ENCODE peak calls at places on chromosome 13, in six cellular contexts. L is K562, N is breast epithelium, S is suprapubic skin, G is tibial nerve, K is stomach. P is an unnamed sample.

GRCh38 chr13:40402931-40403412 is 263.5 kb downstream of the FOXO1 start:
- DNase-seq in G (no peak), S (no peak), L (no peak), K (no peak), N (no peak), P (no peak)

GRCh38 chr13:30186644-30187431 is 120.5 kb downstream of the KATNAL1 start:
- DNase-seq in L (no peak), N (no peak), G (no peak), K (no peak), S (no peak), P (no peak)

GRCh38 chr13:63910406-63910957 is 2494.8 kb upstream of the PCDH20 start:
- DNase-seq in G (no peak), S (no peak), L (no peak), N (no peak), K (no peak), P (no peak)

GRCh38 chr13:79830426-79830825 is 349.5 kb downstream of the NDFIP2 start:
- DNase-seq in K (no peak), N (no peak), G (no peak), S (no peak), L (no peak), P (no peak)

GRCh38 chr13:78022164-78022877 is 103.7 kb upstream of the EDNRB start:
- DNase-seq in N (no peak), S (no peak), G (peak; percentile 24), K (peak; percentile 30), L (no peak), P (no peak)

GRCh38 chr13:36131215-36131930 is at the start of gene DCLK1:
- DNase-seq in N (no peak), K (peak; percentile 29), S (peak; percentile 85), G (peak; percentile 60), L (no peak), P (no peak)

GRCh38 chr13:48586591-48587103 is 53.8 kb upstream of the RCBTB2 start:
- DNase-seq in L (no peak), S (no peak), G (no peak), K (peak; percentile 54), N (peak; percentile 59), P (no peak)

GRCh38 chr13:35964764-35965163 is 166.4 kb downstream of the DCLK1 start:
- DNase-seq in K (no peak), G (no peak), N (no peak), L (no peak), S (no peak), P (no peak)

GRCh38 chr13:42696191-42696590 is 85.2 kb upstream of the FAM216B start:
- DNase-seq in S (no peak), K (no peak), N (no peak), G (no peak), L (no peak), P (no peak)

DNA sequence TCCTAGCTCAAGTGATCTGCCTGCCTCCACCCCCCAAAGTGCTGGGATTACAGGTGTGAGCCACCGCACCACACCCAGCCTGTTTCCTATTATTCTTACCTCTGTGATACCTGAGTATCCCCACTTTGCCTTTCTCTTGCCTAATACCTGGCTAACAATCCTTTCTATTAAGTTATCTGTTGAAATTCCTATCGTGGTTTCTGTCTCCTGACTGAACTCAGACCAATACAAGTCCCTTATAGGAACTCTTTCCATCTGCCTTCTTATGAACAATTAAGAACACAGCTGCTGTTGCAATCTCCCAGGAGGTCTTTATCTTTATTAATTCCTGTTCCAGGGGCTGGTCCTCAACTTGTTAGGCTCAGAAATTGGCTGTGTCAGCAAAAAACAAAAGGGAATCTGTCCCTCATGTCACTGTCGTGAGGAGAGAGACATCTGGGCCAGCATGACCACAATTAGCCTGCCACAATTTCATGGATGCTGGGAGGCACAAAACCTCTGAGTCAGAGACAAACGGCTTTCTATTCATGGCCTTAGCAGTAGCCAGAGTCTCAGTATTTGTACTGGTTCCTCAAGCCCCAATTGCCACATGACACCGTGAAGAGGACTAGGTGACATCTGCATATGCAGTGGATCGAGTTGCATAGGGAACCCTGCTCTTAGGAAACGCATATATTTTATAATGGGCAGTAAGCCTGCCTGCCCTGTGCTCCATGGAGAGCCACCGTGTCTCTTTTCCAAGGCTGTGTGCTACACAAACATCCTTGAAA is 58.2 kb downstream of the NUFIP1 start:
- DNase-seq in K (no peak), L (no peak), G (no peak), S (peak; percentile 35), N (no peak), P (no peak)
- TF ChIP-seq POLR2A in K (no peak), L (no peak), G (no peak), S (no peak), N (no peak), P (no peak)

GRCh38 chr13:104017317-104017716 is 951.1 kb upstream of the SLC10A2 start:
- DNase-seq in S (no peak), K (no peak), L (no peak), G (no peak), N (no peak), P (no peak)
- TF ChIP-seq POLR2A in S (no peak), K (no peak), L (no peak), G (no peak), N (no peak), P (no peak)

GRCh38 chr13:49936085-49936942 is at the start of gene SPRYD7:
- DNase-seq in G (peak; percentile 95), K (peak; percentile 98), L (peak; percentile 91), S (peak; percentile 97), N (peak; percentile 96), P (peak; percentile 98)
- TF ChIP-seq POLR2A in G (peak; percentile 15), K (no peak), L (peak; percentile 78), S (no peak), N (peak; percentile 6), P (no peak)

GRCh38 chr13:113153810-113154748 is 4.4 kb upstream of the PROZ start:
- DNase-seq in S (peak; percentile 90), N (peak; percentile 73), K (peak; percentile 83), L (peak; percentile 74), G (peak; percentile 70), P (peak; percentile 89)
- TF ChIP-seq POLR2A in S (no peak), N (peak; percentile 27), K (no peak), L (peak; percentile 63), G (no peak), P (no peak)

P was measured in vagina.